ENCODE peak calls at places on chromosome 17, in seven cellular contexts. L, C, Q, T, D, W and O are unnamed samples. For H3K27me3, the result is how much of the 10 kb centered on the place peaks cover.

GRCh38 chr17:37614823-37615222 is 5.6 kb upstream of the SYNRG start:
- DNase-seq in L (no peak), C (no peak), Q (no peak), T (no peak), D (no peak), W (no peak), O (no peak)

GRCh38 chr17:73192894-73193701 is at the start of gene COG1:
- DNase-seq in L (peak), C (peak), Q (peak), T (peak), D (peak), W (peak), O (peak)

GRCh38 chr17:50534222-50534978 is 1.9 kb downstream of the EPN3 start:
- DNase-seq in L (no peak), C (no peak), Q (no peak), T (peak), D (peak), W (peak), O (no peak)

GRCh38 chr17:82400830-82401229 is 17.3 kb upstream of the HEXD start:
- DNase-seq in L (no peak), C (no peak), Q (no peak), T (no peak), D (no peak), W (peak), O (no peak)

GRCh38 chr17:13587487-13588338 is 14.0 kb downstream of the HS3ST3A1 start:
- DNase-seq in L (no peak), C (no peak), Q (no peak), T (no peak), D (peak), W (no peak), O (no peak)

GRCh38 chr17:62760059-62760887 is 47.8 kb downstream of the MARCHF10 start:
- DNase-seq in L (no peak), C (no peak), Q (no peak), T (no peak), D (peak), W (no peak), O (no peak)

GRCh38 chr17:4973431-4973830 is 5.8 kb upstream of the SPAG7 start:
- DNase-seq in L (no peak), C (no peak), Q (no peak), T (no peak), D (no peak), W (no peak), O (no peak)

GRCh38 chr17:66200685-66201092 is 8.8 kb upstream of the CEP112 start:
- DNase-seq in L (no peak), C (peak), Q (peak), T (peak), D (peak), W (peak), O (no peak)

GRCh38 chr17:81976332-81977210 is 858 bp upstream of the ASPSCR1 start:
- DNase-seq in L (no peak), C (no peak), Q (peak), T (no peak), D (no peak), W (peak), O (no peak)

GRCh38 chr17:61238455-61238933 is 161.1 kb upstream of the TBX2 start:
- DNase-seq in L (no peak), C (no peak), Q (no peak), T (no peak), D (peak), W (no peak), O (no peak)

GRCh38 chr17:27256225-27257030 is 37.5 kb upstream of the WSB1 start:
- DNase-seq in L (no peak), C (peak), Q (no peak), T (no peak), D (peak), W (no peak), O (no peak)

GRCh38 chr17:28570716-28571254 is 539 bp downstream of the PIGS start:
- DNase-seq in L (no peak), C (no peak), Q (no peak), T (peak), D (no peak), W (peak), O (no peak)

GRCh38 chr17:51588063-51588462 is 327.7 kb downstream of the UTP18 start:
- DNase-seq in L (no peak), C (no peak), Q (no peak), T (no peak), D (no peak), W (no peak), O (no peak)

GRCh38 chr17:2337811-2338657 is 733 bp downstream of the SGSM2 start:
- DNase-seq in L (peak), C (no peak), Q (peak), T (peak), D (peak), W (peak), O (no peak)
- TF ChIP-seq CTCF in L (no peak), C (no peak), Q (peak), T (no peak), D (no peak), W (peak), O (no peak)

GRCh38 chr17:69679839-69680238 is 265.3 kb downstream of the MAP2K6 start:
- DNase-seq in L (no peak), C (no peak), Q (no peak), T (no peak), D (peak), W (no peak), O (no peak)
- H3K27ac ChIP-seq in L (no peak), C (no peak), Q (no peak), T (no peak), D (no peak), W (no peak), O (no peak)

GRCh38 chr17:383771-384621 is 31.4 kb upstream of the RPH3AL start:
- DNase-seq in L (no peak), C (no peak), Q (no peak), T (no peak), D (no peak), W (no peak), O (no peak)

GRCh38 chr17:385836-386144 is 33.2 kb upstream of the RPH3AL start:
- DNase-seq in L (no peak), C (no peak), Q (no peak), T (no peak), D (no peak), W (no peak), O (no peak)

GRCh38 chr17:386145-386876 is 33.7 kb upstream of the RPH3AL start:
- DNase-seq in L (peak), C (no peak), Q (peak), T (peak), D (no peak), W (peak), O (no peak)

GRCh38 chr17:384622-385194 is 32.1 kb upstream of the RPH3AL start:
- DNase-seq in L (no peak), C (no peak), Q (no peak), T (no peak), D (no peak), W (no peak), O (no peak)

DNA sequence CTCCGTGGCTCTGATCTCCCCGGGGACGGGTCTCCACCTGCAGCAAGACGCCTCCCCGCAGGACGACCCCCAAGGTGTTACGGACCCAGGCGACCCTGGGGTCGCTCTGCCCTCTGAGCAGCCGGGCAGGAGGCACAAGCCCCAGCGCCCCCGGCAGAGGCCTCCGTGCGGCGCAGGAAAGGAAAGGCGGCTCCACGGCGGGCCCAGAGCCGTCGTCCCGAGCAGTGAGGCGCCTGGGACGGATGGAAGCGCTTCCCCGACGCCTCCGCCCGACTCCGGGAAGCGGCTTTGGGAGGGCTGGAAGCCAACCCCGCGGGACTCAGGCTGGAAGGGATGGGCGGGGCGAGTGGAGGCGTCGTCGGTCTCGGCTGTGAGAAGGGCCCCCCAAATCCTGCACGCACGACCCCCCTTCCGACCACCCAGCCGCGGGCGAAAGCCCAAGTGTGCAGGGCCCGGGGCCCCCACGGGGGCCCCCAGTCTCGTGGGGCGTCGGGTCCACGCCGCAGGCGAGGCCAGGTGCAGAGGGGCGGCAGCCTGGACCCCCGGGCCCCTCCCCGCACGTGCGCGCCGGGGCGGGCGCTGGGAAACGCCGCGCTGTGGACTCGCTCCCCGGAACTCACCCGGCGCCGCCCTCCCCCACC is 32.7 kb upstream of the RPH3AL start:
- DNase-seq in L (peak), C (no peak), Q (peak), T (peak), D (no peak), W (peak), O (no peak)
- H3K27me3 ChIP-seq in L (under half), C (under half), Q (under half), T (under half), D (under half), W (under half), O (under half)

DNA sequence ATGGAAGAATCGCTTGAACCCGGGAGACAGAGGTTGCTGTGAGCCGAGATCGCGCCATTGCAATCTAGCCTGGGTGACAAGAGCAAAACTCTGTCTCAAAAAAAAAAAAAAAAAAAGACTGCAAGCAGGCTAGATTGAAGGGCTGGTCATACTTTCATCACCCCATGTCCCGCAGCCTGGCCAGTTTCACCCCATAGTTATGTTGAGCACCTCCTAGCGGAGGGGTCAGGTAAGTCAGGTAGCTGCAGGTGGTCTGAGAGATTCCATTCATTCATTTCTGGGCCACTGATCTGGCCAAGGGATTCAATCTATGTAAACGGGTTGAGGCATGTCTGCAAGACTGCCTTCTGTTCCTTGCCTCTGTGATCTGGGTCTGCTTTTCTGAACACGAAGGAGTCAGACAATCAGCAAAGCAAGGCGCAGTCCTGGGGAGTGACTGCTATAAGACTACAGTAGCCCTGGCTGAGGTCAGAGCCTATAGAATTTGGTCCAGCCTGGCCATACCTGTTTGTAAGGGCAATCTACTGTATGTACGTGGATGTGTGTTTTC is 23.6 kb upstream of the BPTF start:
- DNase-seq in L (no peak), C (no peak), Q (no peak), T (no peak), D (no peak), W (no peak), O (no peak)
- TF ChIP-seq CTCF in L (no peak), C (no peak), Q (no peak), T (peak), D (no peak), W (no peak), O (no peak)

GRCh38 chr17:78673395-78673794 is 96.2 kb upstream of the DNAH17 start:
- DNase-seq in L (no peak), C (no peak), Q (no peak), T (no peak), D (no peak), W (no peak), O (no peak)

GRCh38 chr17:78675316-78675616 is 98.1 kb upstream of the DNAH17 start:
- DNase-seq in L (no peak), C (no peak), Q (no peak), T (no peak), D (no peak), W (no peak), O (no peak)

GRCh38 chr17:78672880-78673371 is 95.7 kb upstream of the DNAH17 start:
- DNase-seq in L (no peak), C (no peak), Q (no peak), T (no peak), D (no peak), W (no peak), O (no peak)

GRCh38 chr17:78674595-78675315 is 97.6 kb upstream of the DNAH17 start:
- DNase-seq in L (no peak), C (no peak), Q (no peak), T (no peak), D (no peak), W (peak), O (no peak)

GRCh38 chr17:78674156-78674555 is 97.0 kb upstream of the DNAH17 start:
- DNase-seq in L (no peak), C (no peak), Q (no peak), T (no peak), D (no peak), W (no peak), O (no peak)
- H3K27ac ChIP-seq in L (no peak), C (no peak), Q (no peak), T (no peak), D (no peak), W (no peak), O (no peak)

GRCh38 chr17:7707446-7707845 is 2.4 kb downstream of the EFNB3 start:
- DNase-seq in L (no peak), C (no peak), Q (no peak), T (no peak), D (no peak), W (no peak), O (no peak)
- H3K27me3 ChIP-seq in L (under half), C (under half), Q (half or more), T (under half), D (under half), W (under half), O (under half)

DNA sequence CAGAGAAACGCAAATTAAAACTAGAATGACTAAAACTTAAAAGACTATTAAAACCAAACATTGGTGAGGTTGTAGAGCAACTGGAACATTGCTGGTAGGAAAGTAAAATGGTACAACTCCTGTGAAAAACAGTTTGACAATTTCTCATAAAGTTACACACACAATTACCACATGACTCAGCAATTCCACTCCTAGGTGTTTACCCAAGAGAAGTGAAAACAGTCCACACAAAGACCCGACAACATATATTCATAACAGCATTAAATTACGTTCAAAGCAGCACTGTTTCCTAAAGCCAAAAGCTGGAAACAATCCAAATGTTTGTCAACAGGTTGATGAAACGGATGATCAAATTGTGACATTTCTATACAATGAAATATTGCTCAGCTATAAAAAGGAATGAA is 26.5 kb upstream of the ALOX12 start:
- DNase-seq in L (no peak), C (no peak), Q (no peak), T (no peak), D (no peak), W (no peak), O (no peak)
- TF ChIP-seq CTCF in L (no peak), C (no peak), Q (no peak), T (no peak), D (no peak), W (no peak), O (no peak)

GRCh38 chr17:40283662-40284061 is 4.0 kb upstream of the CDC6 start:
- DNase-seq in L (no peak), C (peak), Q (no peak), T (no peak), D (peak), W (no peak), O (no peak)
- H3K27ac ChIP-seq in L (no peak), C (peak), Q (no peak), T (peak), D (peak), W (peak), O (peak)

GRCh38 chr17:48617515-48618365 is 2.6 kb upstream of the HOXB8 start:
- DNase-seq in L (no peak), C (no peak), Q (no peak), T (no peak), D (no peak), W (no peak), O (no peak)
- H3K27me3 ChIP-seq in L (under half), C (half or more), Q (half or more), T (under half), D (half or more), W (under half), O (half or more)